ENCODE peak calls at places on chromosome 21, in ten cellular contexts. One of them, this sample, is unnamed.

GRCh38 chr21:19328954-19329353 is 925.4 kb upstream of the TMPRSS15 start:
- DNase-seq in A549: no peak
- DNase-seq in omental fat pad: no peak
- DNase-seq in psoas muscle: no peak
- DNase-seq in ovary: no peak
- DNase-seq in thoracic aorta: no peak
- DNase-seq in dorsolateral prefrontal cortex: no peak
- DNase-seq in hepatocyte: no peak
- DNase-seq in cardiac fibroblast: no peak
- DNase-seq in GM12865: no peak
- DNase-seq in this sample: no peak

GRCh38 chr21:30818837-30819236 is 5.8 kb upstream of the KRTAP8-1 start:
- DNase-seq in A549: no peak
- DNase-seq in omental fat pad: no peak
- DNase-seq in psoas muscle: no peak
- DNase-seq in ovary: no peak
- DNase-seq in thoracic aorta: no peak
- DNase-seq in dorsolateral prefrontal cortex: no peak
- DNase-seq in hepatocyte: no peak
- DNase-seq in cardiac fibroblast: no peak
- DNase-seq in GM12865: no peak
- DNase-seq in this sample: no peak

GRCh38 chr21:31293986-31294385 is 50.1 kb downstream of the TIAM1 start:
- DNase-seq in A549: no peak
- DNase-seq in omental fat pad: no peak
- DNase-seq in psoas muscle: no peak
- DNase-seq in ovary: no peak
- DNase-seq in thoracic aorta: no peak
- DNase-seq in dorsolateral prefrontal cortex: no peak
- DNase-seq in hepatocyte: peak
- DNase-seq in cardiac fibroblast: peak
- DNase-seq in GM12865: no peak
- DNase-seq in this sample: no peak

GRCh38 chr21:28132713-28133112 is 860.0 kb downstream of the LTN1 start:
- DNase-seq in A549: no peak
- DNase-seq in omental fat pad: no peak
- DNase-seq in psoas muscle: no peak
- DNase-seq in ovary: no peak
- DNase-seq in thoracic aorta: no peak
- DNase-seq in dorsolateral prefrontal cortex: no peak
- DNase-seq in hepatocyte: no peak
- DNase-seq in cardiac fibroblast: peak
- DNase-seq in GM12865: no peak
- DNase-seq in this sample: no peak

GRCh38 chr21:25409992-25410391 is 197.3 kb downstream of the MRPL39 start:
- DNase-seq in A549: no peak
- DNase-seq in omental fat pad: no peak
- DNase-seq in psoas muscle: no peak
- DNase-seq in ovary: no peak
- DNase-seq in thoracic aorta: no peak
- DNase-seq in dorsolateral prefrontal cortex: no peak
- DNase-seq in hepatocyte: no peak
- DNase-seq in cardiac fibroblast: no peak
- DNase-seq in GM12865: no peak
- DNase-seq in this sample: no peak

GRCh38 chr21:42465008-42465878 is 30.8 kb downstream of the RSPH1 start:
- DNase-seq in A549: no peak
- DNase-seq in omental fat pad: no peak
- DNase-seq in psoas muscle: no peak
- DNase-seq in ovary: no peak
- DNase-seq in thoracic aorta: no peak
- DNase-seq in dorsolateral prefrontal cortex: peak
- DNase-seq in hepatocyte: peak
- DNase-seq in cardiac fibroblast: peak
- DNase-seq in GM12865: peak
- DNase-seq in this sample: no peak

GRCh38 chr21:43196789-43197188 is 28.0 kb downstream of the CRYAA start:
- DNase-seq in A549: no peak
- DNase-seq in omental fat pad: no peak
- DNase-seq in psoas muscle: no peak
- DNase-seq in ovary: no peak
- DNase-seq in thoracic aorta: no peak
- DNase-seq in dorsolateral prefrontal cortex: peak
- DNase-seq in hepatocyte: peak
- DNase-seq in cardiac fibroblast: peak
- DNase-seq in GM12865: no peak
- DNase-seq in this sample: no peak

GRCh38 chr21:27423073-27423472 is 456.2 kb upstream of the ADAMTS5 start:
- DNase-seq in A549: no peak
- DNase-seq in omental fat pad: no peak
- DNase-seq in psoas muscle: peak
- DNase-seq in ovary: peak
- DNase-seq in thoracic aorta: peak
- DNase-seq in dorsolateral prefrontal cortex: no peak
- DNase-seq in hepatocyte: no peak
- DNase-seq in cardiac fibroblast: peak
- DNase-seq in GM12865: no peak
- DNase-seq in this sample: peak

GRCh38 chr21:20882462-20883415 is 115.5 kb upstream of the NCAM2 start:
- DNase-seq in A549: no peak
- DNase-seq in omental fat pad: no peak
- DNase-seq in psoas muscle: no peak
- DNase-seq in ovary: no peak
- DNase-seq in thoracic aorta: no peak
- DNase-seq in dorsolateral prefrontal cortex: peak
- DNase-seq in hepatocyte: peak
- DNase-seq in cardiac fibroblast: peak
- DNase-seq in GM12865: peak
- DNase-seq in this sample: no peak

GRCh38 chr21:33771976-33772375 is 129.7 kb downstream of the ITSN1 start:
- DNase-seq in A549: no peak
- DNase-seq in omental fat pad: no peak
- DNase-seq in psoas muscle: no peak
- DNase-seq in ovary: no peak
- DNase-seq in thoracic aorta: no peak
- DNase-seq in dorsolateral prefrontal cortex: no peak
- DNase-seq in hepatocyte: no peak
- DNase-seq in cardiac fibroblast: no peak
- DNase-seq in GM12865: no peak
- DNase-seq in this sample: no peak

GRCh38 chr21:17003221-17003620 is 509.6 kb upstream of the CXADR start:
- DNase-seq in A549: no peak
- DNase-seq in omental fat pad: no peak
- DNase-seq in psoas muscle: no peak
- DNase-seq in ovary: no peak
- DNase-seq in thoracic aorta: no peak
- DNase-seq in dorsolateral prefrontal cortex: no peak
- DNase-seq in hepatocyte: no peak
- DNase-seq in cardiac fibroblast: peak
- DNase-seq in GM12865: no peak
- DNase-seq in this sample: no peak

DNA sequence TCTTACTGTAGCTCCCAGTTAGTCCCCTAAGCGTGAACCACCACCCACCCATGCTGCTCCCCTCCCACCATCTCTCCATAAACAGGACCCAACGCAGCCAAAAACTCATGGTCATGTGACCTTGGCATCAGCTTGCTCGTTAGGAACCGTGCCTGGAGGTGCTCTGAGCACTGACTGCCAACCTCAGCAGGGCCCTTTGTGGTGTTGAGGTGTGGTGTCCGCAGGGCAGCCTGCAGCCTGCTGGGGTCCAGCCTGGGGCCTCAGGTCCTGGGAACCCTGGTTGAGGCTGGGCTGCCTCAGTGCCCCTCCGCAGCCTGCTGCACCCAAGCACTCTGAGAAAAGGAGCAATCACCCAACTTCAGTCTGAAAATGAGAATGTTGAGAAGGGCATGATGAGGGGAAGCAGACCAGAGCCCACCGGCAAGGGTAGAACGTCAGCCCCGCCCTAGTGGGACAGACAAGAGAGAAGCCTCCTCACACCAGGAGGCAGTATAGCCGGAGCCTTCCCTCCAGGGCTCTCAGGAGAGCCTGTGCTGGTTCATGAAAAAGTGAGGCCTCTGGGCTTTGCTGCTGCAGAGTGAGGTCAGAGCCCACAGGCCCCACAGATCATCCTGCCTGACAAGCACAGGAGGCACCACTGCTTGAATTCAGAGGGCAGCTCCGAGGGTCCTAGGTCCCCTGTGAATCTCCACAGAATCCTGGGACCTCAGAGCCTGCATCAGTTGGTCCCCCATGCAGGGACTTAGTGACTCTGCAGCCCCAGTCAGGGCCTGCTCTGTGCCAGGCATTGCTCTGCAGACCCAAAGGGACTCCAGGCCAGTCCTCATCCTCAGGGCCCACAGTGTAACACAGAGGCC is 4.9 kb upstream of the COL6A2 start:
- DNase-seq in A549: no peak
- DNase-seq in omental fat pad: peak
- DNase-seq in psoas muscle: no peak
- DNase-seq in ovary: peak
- DNase-seq in thoracic aorta: no peak
- DNase-seq in dorsolateral prefrontal cortex: peak
- DNase-seq in hepatocyte: peak
- DNase-seq in cardiac fibroblast: no peak
- DNase-seq in GM12865: no peak
- DNase-seq in this sample: no peak
- TF ChIP-seq CTCF in A549: no peak
- TF ChIP-seq CTCF in omental fat pad: no peak
- TF ChIP-seq CTCF in psoas muscle: no peak
- TF ChIP-seq CTCF in ovary: no peak
- TF ChIP-seq CTCF in thoracic aorta: no peak
- TF ChIP-seq CTCF in dorsolateral prefrontal cortex: no peak
- TF ChIP-seq CTCF in hepatocyte: no peak
- TF ChIP-seq CTCF in cardiac fibroblast: peak
- TF ChIP-seq CTCF in GM12865: no peak
- TF ChIP-seq CTCF in this sample: no peak

GRCh38 chr21:37449302-37449937 is 82.8 kb downstream of the DYRK1A start:
- DNase-seq in A549: no peak
- DNase-seq in omental fat pad: no peak
- DNase-seq in psoas muscle: no peak
- DNase-seq in ovary: no peak
- DNase-seq in thoracic aorta: no peak
- DNase-seq in dorsolateral prefrontal cortex: no peak
- DNase-seq in hepatocyte: no peak
- DNase-seq in cardiac fibroblast: no peak
- DNase-seq in GM12865: no peak
- DNase-seq in this sample: no peak

GRCh38 chr21:37447288-37447936 is 80.8 kb downstream of the DYRK1A start:
- DNase-seq in A549: no peak
- DNase-seq in omental fat pad: no peak
- DNase-seq in psoas muscle: no peak
- DNase-seq in ovary: no peak
- DNase-seq in thoracic aorta: no peak
- DNase-seq in dorsolateral prefrontal cortex: no peak
- DNase-seq in hepatocyte: no peak
- DNase-seq in cardiac fibroblast: no peak
- DNase-seq in GM12865: no peak
- DNase-seq in this sample: no peak

GRCh38 chr21:37445228-37445627 is 78.7 kb downstream of the DYRK1A start:
- DNase-seq in A549: no peak
- DNase-seq in omental fat pad: no peak
- DNase-seq in psoas muscle: no peak
- DNase-seq in ovary: no peak
- DNase-seq in thoracic aorta: no peak
- DNase-seq in dorsolateral prefrontal cortex: no peak
- DNase-seq in hepatocyte: no peak
- DNase-seq in cardiac fibroblast: peak
- DNase-seq in GM12865: no peak
- DNase-seq in this sample: no peak

GRCh38 chr21:37443683-37444082 is 77.1 kb downstream of the DYRK1A start:
- DNase-seq in A549: no peak
- DNase-seq in omental fat pad: no peak
- DNase-seq in psoas muscle: no peak
- DNase-seq in ovary: no peak
- DNase-seq in thoracic aorta: no peak
- DNase-seq in dorsolateral prefrontal cortex: no peak
- DNase-seq in hepatocyte: no peak
- DNase-seq in cardiac fibroblast: no peak
- DNase-seq in GM12865: no peak
- DNase-seq in this sample: no peak

DNA sequence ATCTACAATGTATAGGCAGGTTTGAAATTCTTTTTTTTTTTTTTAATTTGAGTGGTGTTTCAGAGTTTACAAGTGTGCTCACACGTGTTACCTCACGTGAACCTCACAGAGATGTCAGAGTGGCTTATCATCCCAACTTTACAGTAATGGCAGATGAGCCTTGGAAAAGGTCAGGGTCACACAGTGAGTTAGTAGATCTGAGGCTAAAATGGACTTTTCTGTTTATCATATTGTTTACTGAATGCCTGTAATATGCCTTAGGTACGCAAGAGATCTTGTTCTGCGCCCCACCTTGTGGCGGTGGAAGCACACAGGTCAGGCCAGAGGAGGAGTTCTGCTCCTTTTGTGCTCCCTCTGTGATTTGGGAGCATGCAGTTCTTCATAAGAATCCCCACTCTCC is 80.0 kb downstream of the DYRK1A start:
- DNase-seq in A549: no peak
- DNase-seq in omental fat pad: no peak
- DNase-seq in psoas muscle: no peak
- DNase-seq in ovary: no peak
- DNase-seq in thoracic aorta: no peak
- DNase-seq in dorsolateral prefrontal cortex: no peak
- DNase-seq in hepatocyte: no peak
- DNase-seq in cardiac fibroblast: no peak
- DNase-seq in GM12865: no peak
- DNase-seq in this sample: no peak
- TF ChIP-seq CTCF in A549: no peak
- TF ChIP-seq CTCF in omental fat pad: no peak
- TF ChIP-seq CTCF in psoas muscle: no peak
- TF ChIP-seq CTCF in ovary: no peak
- TF ChIP-seq CTCF in thoracic aorta: no peak
- TF ChIP-seq CTCF in dorsolateral prefrontal cortex: no peak
- TF ChIP-seq CTCF in hepatocyte: no peak
- TF ChIP-seq CTCF in cardiac fibroblast: no peak
- TF ChIP-seq CTCF in GM12865: no peak
- TF ChIP-seq CTCF in this sample: peak

DNA sequence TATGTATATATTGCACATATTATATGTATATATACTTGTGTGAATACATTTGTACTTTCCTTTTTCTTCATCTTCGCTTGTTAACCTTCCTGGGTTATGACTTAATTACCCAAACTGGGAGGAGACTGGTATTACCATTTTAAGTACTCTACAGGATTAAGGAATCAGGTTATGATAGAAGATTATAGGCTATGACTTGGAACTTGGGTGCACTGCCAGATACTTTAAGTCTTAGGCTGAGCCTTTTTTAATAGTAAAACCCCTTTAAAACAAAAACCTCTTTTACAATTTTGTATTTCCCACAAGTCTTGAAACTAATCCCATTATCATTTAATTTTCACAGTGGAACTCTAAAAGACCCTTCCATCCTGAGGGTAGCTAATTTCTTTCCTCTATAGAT is 6.0 kb downstream of the BRWD1 start:
- DNase-seq in A549: no peak
- DNase-seq in omental fat pad: no peak
- DNase-seq in psoas muscle: no peak
- DNase-seq in ovary: no peak
- DNase-seq in thoracic aorta: no peak
- DNase-seq in dorsolateral prefrontal cortex: no peak
- DNase-seq in hepatocyte: no peak
- DNase-seq in cardiac fibroblast: no peak
- DNase-seq in GM12865: no peak
- DNase-seq in this sample: no peak
- TF ChIP-seq CTCF in A549: no peak
- TF ChIP-seq CTCF in omental fat pad: no peak
- TF ChIP-seq CTCF in psoas muscle: no peak
- TF ChIP-seq CTCF in ovary: no peak
- TF ChIP-seq CTCF in thoracic aorta: no peak
- TF ChIP-seq CTCF in dorsolateral prefrontal cortex: no peak
- TF ChIP-seq CTCF in hepatocyte: no peak
- TF ChIP-seq CTCF in cardiac fibroblast: no peak
- TF ChIP-seq CTCF in GM12865: no peak
- TF ChIP-seq CTCF in this sample: no peak

GRCh38 chr21:44911384-44912157 is 9.1 kb downstream of the ITGB2 start:
- DNase-seq in A549: no peak
- DNase-seq in omental fat pad: peak
- DNase-seq in psoas muscle: peak
- DNase-seq in ovary: no peak
- DNase-seq in thoracic aorta: no peak
- DNase-seq in dorsolateral prefrontal cortex: peak
- DNase-seq in hepatocyte: no peak
- DNase-seq in cardiac fibroblast: no peak
- DNase-seq in GM12865: no peak
- DNase-seq in this sample: peak
- TF ChIP-seq CTCF in A549: peak
- TF ChIP-seq CTCF in omental fat pad: no peak
- TF ChIP-seq CTCF in psoas muscle: no peak
- TF ChIP-seq CTCF in ovary: no peak
- TF ChIP-seq CTCF in thoracic aorta: no peak
- TF ChIP-seq CTCF in dorsolateral prefrontal cortex: peak
- TF ChIP-seq CTCF in hepatocyte: no peak
- TF ChIP-seq CTCF in cardiac fibroblast: no peak
- TF ChIP-seq CTCF in GM12865: peak
- TF ChIP-seq CTCF in this sample: peak